ENCODE peak calls at places on chromosomes 1 and 21, in five cellular contexts. L is CD8-positive, alpha-beta memory T cell; A is activated CD4-positive, CD25-positive, alpha-beta regulatory T cell; E is frontal cortex; Q is NCI-H774. O is an unnamed sample.
A peak's percentile ranks its signal among the peaks of the same experiment; 100 is the strongest.

GRCh38 chr1:245310605-245311531 is 156.1 kb downstream of the KIF26B start:
- DNase-seq in L (no peak), E (no peak), A (no peak), Q (no peak), O (no peak)

GRCh38 chr1:206979379-206980043 is 9.3 kb upstream of the FCAMR start:
- DNase-seq in L (no peak), A (no peak), E (no peak), Q (no peak), O (no peak)

GRCh38 chr1:58911841-58912553 is 128.2 kb upstream of the JUN start:
- DNase-seq in A (no peak), L (no peak), Q (no peak), E (no peak), O (no peak)

GRCh38 chr1:119549719-119550141 is 42.7 kb downstream of the HSD3B1 start:
- DNase-seq in E (no peak), L (no peak), Q (peak; percentile 53), A (no peak), O (peak; percentile 35)

GRCh38 chr1:53265581-53265980 is 27.3 kb upstream of the MAGOH start:
- DNase-seq in Q (no peak), L (no peak), A (no peak), E (no peak), O (no peak)

GRCh38 chr1:17187065-17187464 is 17.9 kb upstream of the PADI1 start:
- DNase-seq in A (no peak), L (no peak), Q (no peak), E (no peak), O (no peak)

GRCh38 chr21:36803051-36803709 is 104.3 kb downstream of the SIM2 start:
- DNase-seq in A (no peak), L (no peak), Q (no peak), E (no peak), O (no peak)

GRCh38 chr1:224747578-224747977 is 131.5 kb downstream of the CNIH3 start:
- DNase-seq in Q (no peak), A (no peak), L (no peak), E (no peak), O (no peak)

GRCh38 chr1:24294757-24295371 is 24.3 kb upstream of the GRHL3 start:
- DNase-seq in Q (no peak), E (no peak), A (no peak), L (no peak), O (no peak)

O was measured in keratinocyte.